ENCODE peak calls at places on chromosomes 12 and 14, in seven cellular contexts. O is HCT116, F is GM12878, C is SK-N-SH, G is H1, H is K562, Q is HepG2. K is an unnamed sample.

GRCh38 chr12:14260011-14260993 is 105.2 kb upstream of the ATF7IP start:
- DNase-seq in O (peak), F (no peak), C (no peak), G (peak), H (peak), Q (peak), K (peak)

GRCh38 chr12:20588057-20588456 is 107.1 kb upstream of the SLCO1C1 start:
- DNase-seq in O (no peak), F (no peak), C (peak), G (no peak), H (no peak), Q (no peak), K (no peak)

GRCh38 chr14:22577334-22577908 is 11.6 kb downstream of the DAD1 start:
- DNase-seq in O (no peak), F (no peak), C (no peak), G (no peak), H (no peak), Q (no peak), K (no peak)

GRCh38 chr12:50971946-50972345 is 19.6 kb downstream of the HIGD1C start:
- DNase-seq in O (no peak), F (no peak), C (no peak), G (no peak), H (no peak), Q (no peak), K (no peak)

GRCh38 chr14:100654814-100655795 is 67.9 kb upstream of the BEGAIN start:
- DNase-seq in O (no peak), F (no peak), C (peak), G (no peak), H (peak), Q (no peak), K (peak)

GRCh38 chr14:25048170-25049126 is 1.5 kb downstream of the STXBP6 start:
- DNase-seq in O (no peak), F (no peak), C (no peak), G (no peak), H (peak), Q (no peak), K (no peak)

GRCh38 chr12:68883151-68883550 is 49.8 kb downstream of the CPM start:
- DNase-seq in O (no peak), F (no peak), C (no peak), G (no peak), H (no peak), Q (no peak), K (no peak)

GRCh38 chr14:106129274-106129673 is 602.9 kb downstream of the TMEM121 start:
- DNase-seq in O (no peak), F (no peak), C (no peak), G (no peak), H (no peak), Q (no peak), K (no peak)

GRCh38 chr12:93245543-93245942 is 132.2 kb upstream of the NUDT4 start:
- DNase-seq in O (no peak), F (peak), C (no peak), G (no peak), H (no peak), Q (no peak), K (no peak)

GRCh38 chr14:49853572-49854375 is 1.2 kb upstream of the NEMF start:
- DNase-seq in O (peak), F (no peak), C (peak), G (no peak), H (no peak), Q (peak), K (peak)

GRCh38 chr12:93451423-93452158 is 9.8 kb upstream of the UBE2N start:
- DNase-seq in O (no peak), F (no peak), C (no peak), G (no peak), H (no peak), Q (no peak), K (no peak)

GRCh38 chr14:93691042-93691780 is 97.1 kb downstream of the PRIMA1 start:
- DNase-seq in O (no peak), F (no peak), C (no peak), G (no peak), H (no peak), Q (no peak), K (no peak)

GRCh38 chr12:46556105-46556559 is 183.6 kb upstream of the SLC38A2 start:
- DNase-seq in O (peak), F (no peak), C (no peak), G (no peak), H (no peak), Q (peak), K (no peak)

GRCh38 chr12:60494249-60494648 is 898.4 kb downstream of the SLC16A7 start:
- DNase-seq in O (peak), F (no peak), C (peak), G (no peak), H (no peak), Q (peak), K (peak)

GRCh38 chr14:73625686-73626085 is 13.4 kb downstream of the ACOT6 start:
- DNase-seq in O (no peak), F (no peak), C (no peak), G (no peak), H (no peak), Q (no peak), K (no peak)

GRCh38 chr14:52913271-52913670 is 37.6 kb downstream of the FERMT2 start:
- DNase-seq in O (no peak), F (no peak), C (no peak), G (no peak), H (no peak), Q (no peak), K (no peak)

GRCh38 chr12:30829876-30830275 is 75.1 kb upstream of the CAPRIN2 start:
- DNase-seq in O (no peak), F (no peak), C (no peak), G (no peak), H (no peak), Q (no peak), K (no peak)

GRCh38 chr12:45730842-45731336 is 1.4 kb downstream of the ARID2 start:
- DNase-seq in O (no peak), F (no peak), C (no peak), G (no peak), H (no peak), Q (peak), K (peak)

GRCh38 chr12:124463341-124463861 is 104.0 kb downstream of the NCOR2 start:
- DNase-seq in O (no peak), F (no peak), C (no peak), G (no peak), H (no peak), Q (no peak), K (no peak)

GRCh38 chr14:82642425-82642824 is 1108.8 kb upstream of the SEL1L start:
- DNase-seq in O (no peak), F (no peak), C (no peak), G (peak), H (peak), Q (no peak), K (peak)

GRCh38 chr14:96042218-96042930 is 3.2 kb downstream of the C14orf132 start:
- DNase-seq in O (no peak), F (no peak), C (no peak), G (no peak), H (no peak), Q (no peak), K (no peak)

GRCh38 chr14:45373877-45374276 is 120.9 kb upstream of the MIS18BP1 start:
- DNase-seq in O (no peak), F (no peak), C (no peak), G (no peak), H (no peak), Q (no peak), K (no peak)

GRCh38 chr14:28300356-28300755 is 466.2 kb upstream of the FOXG1 start:
- DNase-seq in O (no peak), F (no peak), C (no peak), G (no peak), H (no peak), Q (no peak), K (no peak)

GRCh38 chr14:32702571-32702970 is 236.1 kb upstream of the NPAS3 start:
- DNase-seq in O (no peak), F (no peak), C (no peak), G (peak), H (no peak), Q (no peak), K (no peak)

GRCh38 chr12:45183263-45183662 is 32.6 kb upstream of the ANO6 start:
- DNase-seq in O (no peak), F (no peak), C (peak), G (no peak), H (no peak), Q (peak), K (peak)

GRCh38 chr12:2868986-2869385 is 8.0 kb downstream of the FOXM1 start:
- DNase-seq in O (no peak), F (no peak), C (no peak), G (no peak), H (no peak), Q (no peak), K (no peak)

GRCh38 chr12:45745861-45746277 is 16.4 kb downstream of the ARID2 start:
- DNase-seq in O (no peak), F (no peak), C (peak), G (no peak), H (no peak), Q (no peak), K (peak)

GRCh38 chr12:113846275-113846674 is 119.8 kb downstream of the RBM19 start:
- DNase-seq in O (no peak), F (no peak), C (no peak), G (no peak), H (no peak), Q (no peak), K (peak)

GRCh38 chr12:6697584-6698351 is 2.8 kb downstream of the PIANP start:
- DNase-seq in O (peak), F (no peak), C (peak), G (no peak), H (peak), Q (peak), K (peak)

GRCh38 chr12:123859035-123859434 is 96.9 kb downstream of the DNAH10 start:
- DNase-seq in O (no peak), F (no peak), C (no peak), G (peak), H (no peak), Q (no peak), K (no peak)

GRCh38 chr12:130128764-130129735 is 33.2 kb upstream of the FZD10 start:
- DNase-seq in O (no peak), F (no peak), C (no peak), G (no peak), H (no peak), Q (no peak), K (no peak)

GRCh38 chr12:113164014-113164413 is 14.5 kb downstream of the CFAP73 start:
- DNase-seq in O (no peak), F (no peak), C (no peak), G (no peak), H (no peak), Q (no peak), K (no peak)

GRCh38 chr12:67366530-67367196 is 97.5 kb downstream of the CAND1 start:
- DNase-seq in O (no peak), F (no peak), C (no peak), G (no peak), H (no peak), Q (no peak), K (no peak)

GRCh38 chr14:69008411-69008810 is 29.3 kb upstream of the ACTN1 start:
- DNase-seq in O (no peak), F (no peak), C (no peak), G (no peak), H (no peak), Q (no peak), K (no peak)

GRCh38 chr12:124395284-124395752 is 100.4 kb downstream of the RFLNA start:
- DNase-seq in O (no peak), F (no peak), C (peak), G (no peak), H (no peak), Q (no peak), K (no peak)

GRCh38 chr14:95041477-95042020 is 115.8 kb downstream of the DICER1 start:
- DNase-seq in O (no peak), F (no peak), C (no peak), G (no peak), H (no peak), Q (no peak), K (no peak)

GRCh38 chr12:113194971-113195391 is 9.5 kb downstream of the RITA1 start:
- DNase-seq in O (no peak), F (no peak), C (peak), G (no peak), H (peak), Q (no peak), K (no peak)

DNA sequence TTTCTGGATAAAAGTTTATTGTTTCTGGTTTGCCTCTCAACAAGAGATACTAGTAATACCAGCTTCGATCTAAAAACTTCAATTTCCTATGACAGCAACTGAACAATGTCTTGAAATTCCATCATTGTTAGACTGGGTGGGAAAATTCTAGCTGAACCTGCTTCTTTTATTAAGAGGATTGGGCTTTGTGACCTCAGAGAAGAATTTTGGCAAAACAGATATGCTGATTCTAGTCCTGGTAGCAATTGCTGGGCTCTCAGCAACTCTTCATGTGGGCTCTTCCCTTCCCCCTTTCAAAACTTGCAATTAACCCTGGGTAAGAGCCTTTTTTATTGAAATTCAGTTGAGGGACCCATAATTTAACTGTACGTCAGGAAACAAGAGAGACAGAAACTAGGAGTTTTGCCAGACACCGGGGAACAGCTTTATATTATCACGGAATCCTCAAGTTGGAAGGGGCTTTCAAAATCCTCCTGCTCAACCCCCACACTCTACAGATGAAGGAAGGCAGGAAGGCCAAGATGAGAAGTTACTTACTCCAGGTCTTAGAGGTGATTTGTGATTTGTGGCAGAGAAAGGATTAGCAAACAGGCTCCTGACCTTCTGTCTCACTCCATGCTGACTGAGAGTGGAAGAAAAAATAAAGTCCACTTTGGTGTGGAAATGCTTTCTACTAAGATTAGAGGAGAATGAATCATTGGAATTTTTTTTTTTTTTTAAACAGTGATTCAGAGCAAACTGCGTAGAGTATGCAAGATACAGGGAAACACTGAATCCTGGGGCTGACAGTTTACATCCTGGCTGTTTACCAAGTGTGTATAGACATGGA is 239.0 kb upstream of the ATP2B1 start:
- DNase-seq in O (no peak), F (no peak), C (no peak), G (no peak), H (no peak), Q (no peak), K (no peak)
- TF ChIP-seq JUND in O (no peak), F (no peak), C (peak), G (no peak), H (no peak), Q (no peak), K (no peak)

DNA sequence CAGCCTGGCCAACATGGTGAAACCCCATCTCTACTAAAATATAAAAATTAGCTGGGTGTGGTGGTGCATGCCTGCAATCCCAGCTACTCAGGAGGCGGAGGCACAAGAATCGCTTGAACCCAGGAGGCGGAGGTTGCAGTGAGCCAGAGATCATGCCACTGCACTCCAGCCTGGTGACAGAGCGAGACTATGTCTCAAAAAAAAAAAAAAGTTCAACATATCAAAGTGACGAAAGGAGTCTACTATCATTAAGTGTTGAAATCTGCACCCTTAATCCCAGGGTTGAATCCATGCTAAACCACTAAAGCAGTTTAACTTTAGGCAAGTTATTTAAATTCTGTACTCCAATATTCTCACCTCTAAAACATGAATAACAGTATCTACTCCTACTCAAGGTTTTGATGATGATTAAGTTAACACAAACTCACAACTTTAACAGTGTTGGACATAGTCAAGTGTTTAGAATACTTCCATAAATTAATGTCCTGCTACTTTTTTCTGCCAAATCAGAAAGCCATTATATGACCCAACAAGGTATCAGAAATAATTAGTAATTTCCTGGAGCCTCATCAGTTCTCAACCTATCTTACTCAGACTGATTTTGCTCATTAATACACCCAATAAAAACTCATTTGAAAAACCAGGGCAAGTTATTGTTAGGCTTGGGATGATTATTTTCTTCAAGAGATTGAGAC is 10.9 kb downstream of the HNRNPC start:
- DNase-seq in O (no peak), F (no peak), C (no peak), G (no peak), H (no peak), Q (no peak), K (no peak)
- TF ChIP-seq JUND in O (no peak), F (no peak), C (no peak), G (no peak), H (no peak), Q (no peak), K (no peak)

DNA sequence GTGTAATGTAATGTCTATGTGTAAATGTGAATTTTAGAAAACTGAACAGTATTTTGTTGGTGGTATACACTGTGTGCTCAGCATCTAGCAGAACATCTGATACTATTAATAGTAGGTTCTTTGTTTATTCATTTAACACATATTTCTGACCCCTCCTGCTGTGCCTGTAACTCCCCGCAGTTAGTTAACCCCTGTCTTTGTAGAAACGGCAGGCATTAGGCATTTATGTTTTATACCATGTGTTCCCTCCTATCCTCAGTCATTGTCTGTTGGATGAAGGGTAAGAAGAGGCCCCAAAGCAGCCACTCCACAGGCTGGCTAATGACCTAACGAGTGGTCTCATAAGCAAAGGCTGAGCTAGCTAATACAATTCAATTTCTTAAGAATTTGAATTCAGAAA is 170.8 kb downstream of the TMX1 start:
- DNase-seq in O (no peak), F (no peak), C (no peak), G (no peak), H (no peak), Q (no peak), K (no peak)
- TF ChIP-seq JUND in O (no peak), F (no peak), C (no peak), G (no peak), H (no peak), Q (no peak), K (no peak)

GRCh38 chr12:102347761-102348160 is 132.6 kb downstream of the IGF1 start:
- DNase-seq in O (no peak), F (no peak), C (no peak), G (no peak), H (no peak), Q (no peak), K (no peak)
- TF ChIP-seq JUND in O (no peak), F (no peak), C (no peak), G (no peak), H (no peak), Q (no peak), K (no peak)

GRCh38 chr12:115571027-115571426 is 706.5 kb downstream of the MED13L start:
- DNase-seq in O (no peak), F (no peak), C (no peak), G (no peak), H (no peak), Q (no peak), K (no peak)

GRCh38 chr12:115570271-115570777 is 707.2 kb downstream of the MED13L start:
- DNase-seq in O (no peak), F (no peak), C (peak), G (no peak), H (no peak), Q (no peak), K (peak)

GRCh38 chr12:115572440-115572839 is 705.1 kb downstream of the MED13L start:
- DNase-seq in O (no peak), F (peak), C (no peak), G (no peak), H (no peak), Q (no peak), K (no peak)

GRCh38 chr12:115571446-115571845 is 706.0 kb downstream of the MED13L start:
- DNase-seq in O (no peak), F (no peak), C (no peak), G (no peak), H (no peak), Q (no peak), K (no peak)

DNA sequence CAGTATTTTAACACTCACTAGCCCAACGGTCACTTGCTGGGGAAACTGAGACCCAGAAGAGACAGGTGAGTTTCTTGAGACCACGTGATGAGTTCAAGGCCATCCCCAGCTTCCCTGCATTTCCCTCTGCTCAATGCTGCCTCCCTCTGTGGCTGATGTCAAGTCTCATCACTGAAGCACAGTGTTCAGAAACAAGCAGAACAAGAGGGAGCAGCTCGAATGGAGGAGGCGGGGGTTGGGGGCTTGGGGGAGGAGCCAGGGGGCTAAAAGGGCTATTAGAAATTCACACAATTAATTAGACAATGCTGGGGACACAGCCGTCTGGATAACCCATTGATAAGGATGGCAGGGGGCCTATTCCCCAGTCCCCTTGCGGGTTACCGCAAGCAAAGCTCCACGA is 707.8 kb downstream of the MED13L start:
- DNase-seq in O (no peak), F (no peak), C (peak), G (no peak), H (no peak), Q (peak), K (peak)
- TF ChIP-seq JUND in O (no peak), F (no peak), C (no peak), G (no peak), H (no peak), Q (no peak), K (no peak)

DNA sequence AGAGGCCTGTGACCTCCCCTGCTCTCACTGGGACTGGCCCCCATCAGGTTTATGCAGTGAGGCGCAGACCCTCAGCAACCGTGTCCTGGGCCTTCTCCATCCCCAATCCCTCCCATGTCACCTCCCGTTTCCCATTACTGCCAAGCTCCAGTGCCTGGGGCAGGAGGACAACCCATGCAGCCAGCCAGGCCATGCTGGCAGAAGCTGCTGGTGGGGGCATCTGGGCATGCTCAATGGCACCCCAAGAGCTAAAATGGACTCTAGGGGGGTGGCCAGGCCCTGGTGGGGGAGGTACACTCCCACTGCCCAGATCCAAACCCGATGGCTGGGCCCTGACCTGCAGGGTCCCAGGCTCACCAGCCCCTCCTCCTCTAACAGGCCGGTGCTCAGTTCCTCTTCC is 20.5 kb upstream of the GPR132 start:
- DNase-seq in O (no peak), F (no peak), C (peak), G (no peak), H (no peak), Q (no peak), K (no peak)
- TF ChIP-seq JUND in O (no peak), F (no peak), C (no peak), G (no peak), H (no peak), Q (no peak), K (no peak)

K was measured in T47D.